ENCODE peak calls at places on chromosomes 11 and 22, in four cellular contexts. K is CD4-positive, alpha-beta T cell; O is AG04449; Y is activated B cell treated with CpG ODN at 0.5 μM for 24 hours. B is an unnamed sample.

GRCh38 chr22:49195636-49196035 is 632.0 kb downstream of the BRD1 start:
- DNase-seq in K (no peak), O (no peak), Y (no peak), B (no peak)

GRCh38 chr11:76781046-76781801 is 1.9 kb upstream of the TSKU start:
- DNase-seq in K (no peak), O (no peak), Y (no peak), B (no peak)

GRCh38 chr11:2312232-2313042 is 10.6 kb downstream of the TSPAN32 start:
- DNase-seq in K (no peak), O (no peak), Y (no peak), B (no peak)

GRCh38 chr22:36369922-36370781 is 17.6 kb downstream of the MYH9 start:
- DNase-seq in K (no peak), O (no peak), Y (peak), B (no peak)

GRCh38 chr22:41561335-41561734 is 525 bp downstream of the CSDC2 start:
- DNase-seq in K (no peak), O (no peak), Y (no peak), B (no peak)

GRCh38 chr11:6570691-6571427 is 32.6 kb downstream of the RRP8 start:
- DNase-seq in K (no peak), O (no peak), Y (no peak), B (no peak)

GRCh38 chr22:43385770-43386641 is 25.8 kb upstream of the MPPED1 start:
- DNase-seq in K (peak), O (peak), Y (peak), B (peak)

GRCh38 chr11:118878187-118878586 is 5.5 kb upstream of the CXCR5 start:
- DNase-seq in K (peak), O (no peak), Y (no peak), B (no peak)

GRCh38 chr22:46537221-46537945 is at the start of gene CELSR1:
- DNase-seq in K (no peak), O (no peak), Y (peak), B (peak)

GRCh38 chr22:40031766-40032470 is 37.2 kb downstream of the FAM83F start:
- DNase-seq in K (no peak), O (no peak), Y (no peak), B (no peak)

GRCh38 chr11:11579012-11579755 is 42.6 kb downstream of the GALNT18 start:
- DNase-seq in K (no peak), O (no peak), Y (no peak), B (no peak)

GRCh38 chr11:46916669-46917108 is 1.7 kb downstream of the LRP4 start:
- DNase-seq in K (no peak), O (no peak), Y (no peak), B (no peak)

GRCh38 chr11:70834277-70834940 is 418.0 kb downstream of the SHANK2 start:
- DNase-seq in K (no peak), O (no peak), Y (no peak), B (no peak)

GRCh38 chr22:20438678-20439492 is 1.3 kb upstream of the SCARF2 start:
- DNase-seq in K (no peak), O (no peak), Y (no peak), B (peak)
- TF ChIP-seq CTCF in K (no peak), O (peak), Y (no peak), B (no peak)

GRCh38 chr11:36026315-36026968 is 82.6 kb downstream of the LDLRAD3 start:
- DNase-seq in K (no peak), O (no peak), Y (no peak), B (no peak)

GRCh38 chr11:36024716-36025115 is 80.9 kb downstream of the LDLRAD3 start:
- DNase-seq in K (no peak), O (no peak), Y (no peak), B (no peak)

GRCh38 chr11:36023922-36024321 is 80.1 kb downstream of the LDLRAD3 start:
- DNase-seq in K (no peak), O (no peak), Y (no peak), B (no peak)

GRCh38 chr11:36019722-36020121 is 75.9 kb downstream of the LDLRAD3 start:
- DNase-seq in K (no peak), O (no peak), Y (no peak), B (no peak)

GRCh38 chr11:36022891-36023290 is 79.0 kb downstream of the LDLRAD3 start:
- DNase-seq in K (no peak), O (no peak), Y (no peak), B (no peak)
- TF ChIP-seq CTCF in K (no peak), O (no peak), Y (no peak), B (no peak)

GRCh38 chr11:41245184-41245583 is 214.3 kb downstream of the LRRC4C start:
- DNase-seq in K (no peak), O (no peak), Y (no peak), B (no peak)

GRCh38 chr11:41246399-41246745 is 213.1 kb downstream of the LRRC4C start:
- DNase-seq in K (no peak), O (no peak), Y (no peak), B (no peak)

GRCh38 chr11:41250408-41250807 is 209.0 kb downstream of the LRRC4C start:
- DNase-seq in K (no peak), O (no peak), Y (no peak), B (no peak)

GRCh38 chr11:41245704-41246398 is 213.6 kb downstream of the LRRC4C start:
- DNase-seq in K (no peak), O (no peak), Y (no peak), B (no peak)
- TF ChIP-seq CTCF in K (no peak), O (no peak), Y (no peak), B (no peak)

GRCh38 chr11:64225608-64226506 is at the start of the genes NUDT22 and TRPT1:
- DNase-seq in K (peak), O (no peak), Y (peak), B (peak)
- TF ChIP-seq CTCF in K (peak), O (peak), Y (no peak), B (peak)

GRCh38 chr11:12909866-12910265 is 99.2 kb upstream of the RASSF10 start:
- DNase-seq in K (no peak), O (no peak), Y (no peak), B (no peak)

GRCh38 chr11:12915093-12915492 is 94.0 kb upstream of the RASSF10 start:
- DNase-seq in K (no peak), O (no peak), Y (no peak), B (no peak)

GRCh38 chr11:12918667-12919066 is 90.4 kb upstream of the RASSF10 start:
- DNase-seq in K (no peak), O (no peak), Y (no peak), B (no peak)

GRCh38 chr11:12917830-12918229 is 91.3 kb upstream of the RASSF10 start:
- DNase-seq in K (no peak), O (no peak), Y (no peak), B (no peak)

GRCh38 chr11:12914401-12914912 is 94.7 kb upstream of the RASSF10 start:
- DNase-seq in K (no peak), O (no peak), Y (no peak), B (peak)
- TF ChIP-seq CTCF in K (no peak), O (peak), Y (no peak), B (peak)

GRCh38 chr11:68968306-68969255 is 12.2 kb downstream of the MRGPRD start:
- DNase-seq in K (no peak), O (no peak), Y (no peak), B (no peak)
- TF ChIP-seq CTCF in K (no peak), O (peak), Y (no peak), B (no peak)

B was measured in upper lobe of left lung.